ENCODE peak calls at places on chromosome 12, in eight cellular contexts. One of them, this sample, is unnamed.

GRCh38 chr12:85874064-85874463 is at the start of gene NTS:
- DNase-seq in neural progenitor cell: peak
- DNase-seq in CD8-positive, alpha-beta memory T cell: no peak
- DNase-seq in PC-3: peak
- DNase-seq in psoas muscle: no peak
- DNase-seq in substantia nigra: no peak
- DNase-seq in tibial artery: no peak
- DNase-seq in epithelial cell of prostate: no peak
- DNase-seq in this sample: no peak

GRCh38 chr12:55861871-55862270 is 19.1 kb upstream of the MMP19 start:
- DNase-seq in neural progenitor cell: no peak
- DNase-seq in CD8-positive, alpha-beta memory T cell: no peak
- DNase-seq in PC-3: no peak
- DNase-seq in psoas muscle: no peak
- DNase-seq in substantia nigra: no peak
- DNase-seq in tibial artery: no peak
- DNase-seq in epithelial cell of prostate: no peak
- DNase-seq in this sample: no peak

GRCh38 chr12:22631863-22632463 is 7.0 kb downstream of the ETNK1 start:
- DNase-seq in neural progenitor cell: no peak
- DNase-seq in CD8-positive, alpha-beta memory T cell: no peak
- DNase-seq in PC-3: peak
- DNase-seq in psoas muscle: no peak
- DNase-seq in substantia nigra: no peak
- DNase-seq in tibial artery: no peak
- DNase-seq in epithelial cell of prostate: no peak
- DNase-seq in this sample: no peak

GRCh38 chr12:71392521-71393145 is 47.0 kb upstream of the LGR5 start:
- DNase-seq in neural progenitor cell: peak
- DNase-seq in CD8-positive, alpha-beta memory T cell: no peak
- DNase-seq in PC-3: peak
- DNase-seq in psoas muscle: no peak
- DNase-seq in substantia nigra: no peak
- DNase-seq in tibial artery: no peak
- DNase-seq in epithelial cell of prostate: peak
- DNase-seq in this sample: no peak

GRCh38 chr12:110577717-110578521 is 5.2 kb downstream of the PPTC7 start:
- DNase-seq in neural progenitor cell: no peak
- DNase-seq in CD8-positive, alpha-beta memory T cell: no peak
- DNase-seq in PC-3: peak
- DNase-seq in psoas muscle: no peak
- DNase-seq in substantia nigra: no peak
- DNase-seq in tibial artery: no peak
- DNase-seq in epithelial cell of prostate: peak
- DNase-seq in this sample: no peak

GRCh38 chr12:21471294-21471693 is 30.1 kb downstream of the RECQL start:
- DNase-seq in neural progenitor cell: no peak
- DNase-seq in CD8-positive, alpha-beta memory T cell: no peak
- DNase-seq in PC-3: no peak
- DNase-seq in psoas muscle: no peak
- DNase-seq in substantia nigra: no peak
- DNase-seq in tibial artery: no peak
- DNase-seq in epithelial cell of prostate: no peak
- DNase-seq in this sample: no peak

GRCh38 chr12:124508323-124509096 is 58.9 kb downstream of the NCOR2 start:
- DNase-seq in neural progenitor cell: no peak
- DNase-seq in CD8-positive, alpha-beta memory T cell: no peak
- DNase-seq in PC-3: no peak
- DNase-seq in psoas muscle: peak
- DNase-seq in substantia nigra: no peak
- DNase-seq in tibial artery: no peak
- DNase-seq in epithelial cell of prostate: no peak
- DNase-seq in this sample: no peak

GRCh38 chr12:55729592-55730446 is 1.0 kb upstream of the CD63 start:
- DNase-seq in neural progenitor cell: peak
- DNase-seq in CD8-positive, alpha-beta memory T cell: peak
- DNase-seq in PC-3: peak
- DNase-seq in psoas muscle: peak
- DNase-seq in substantia nigra: peak
- DNase-seq in tibial artery: peak
- DNase-seq in epithelial cell of prostate: no peak
- DNase-seq in this sample: peak

GRCh38 chr12:109036975-109037374 is 15.4 kb upstream of the USP30 start:
- DNase-seq in neural progenitor cell: no peak
- DNase-seq in CD8-positive, alpha-beta memory T cell: no peak
- DNase-seq in PC-3: no peak
- DNase-seq in psoas muscle: no peak
- DNase-seq in substantia nigra: no peak
- DNase-seq in tibial artery: no peak
- DNase-seq in epithelial cell of prostate: no peak
- DNase-seq in this sample: no peak

GRCh38 chr12:120631097-120631496 is 9.3 kb upstream of the CABP1 start:
- DNase-seq in neural progenitor cell: no peak
- DNase-seq in CD8-positive, alpha-beta memory T cell: no peak
- DNase-seq in PC-3: no peak
- DNase-seq in psoas muscle: no peak
- DNase-seq in substantia nigra: no peak
- DNase-seq in tibial artery: no peak
- DNase-seq in epithelial cell of prostate: no peak
- DNase-seq in this sample: no peak

GRCh38 chr12:69555461-69555860 is 29.8 kb upstream of the CCT2 start:
- DNase-seq in neural progenitor cell: no peak
- DNase-seq in CD8-positive, alpha-beta memory T cell: no peak
- DNase-seq in PC-3: peak
- DNase-seq in psoas muscle: no peak
- DNase-seq in substantia nigra: no peak
- DNase-seq in tibial artery: no peak
- DNase-seq in epithelial cell of prostate: peak
- DNase-seq in this sample: no peak
- H3K27ac ChIP-seq in neural progenitor cell: no peak
- H3K27ac ChIP-seq in CD8-positive, alpha-beta memory T cell: no peak
- H3K27ac ChIP-seq in PC-3: peak
- H3K27ac ChIP-seq in psoas muscle: no peak
- H3K27ac ChIP-seq in substantia nigra: no peak
- H3K27ac ChIP-seq in tibial artery: no peak
- H3K27ac ChIP-seq in epithelial cell of prostate: peak
- H3K27ac ChIP-seq in this sample: no peak

GRCh38 chr12:26122681-26123481 is 2.0 kb downstream of the BHLHE41 start:
- DNase-seq in neural progenitor cell: peak
- DNase-seq in CD8-positive, alpha-beta memory T cell: no peak
- DNase-seq in PC-3: peak
- DNase-seq in psoas muscle: peak
- DNase-seq in substantia nigra: peak
- DNase-seq in tibial artery: peak
- DNase-seq in epithelial cell of prostate: no peak
- DNase-seq in this sample: peak

GRCh38 chr12:26120561-26121274 is 4.1 kb downstream of the BHLHE41 start:
- DNase-seq in neural progenitor cell: no peak
- DNase-seq in CD8-positive, alpha-beta memory T cell: no peak
- DNase-seq in PC-3: peak
- DNase-seq in psoas muscle: no peak
- DNase-seq in substantia nigra: no peak
- DNase-seq in tibial artery: no peak
- DNase-seq in epithelial cell of prostate: no peak
- DNase-seq in this sample: no peak

GRCh38 chr12:26121841-26122680 is 2.8 kb downstream of the BHLHE41 start:
- DNase-seq in neural progenitor cell: peak
- DNase-seq in CD8-positive, alpha-beta memory T cell: no peak
- DNase-seq in PC-3: peak
- DNase-seq in psoas muscle: peak
- DNase-seq in substantia nigra: peak
- DNase-seq in tibial artery: peak
- DNase-seq in epithelial cell of prostate: no peak
- DNase-seq in this sample: peak

GRCh38 chr12:26119391-26119981 is 5.4 kb downstream of the BHLHE41 start:
- DNase-seq in neural progenitor cell: peak
- DNase-seq in CD8-positive, alpha-beta memory T cell: no peak
- DNase-seq in PC-3: peak
- DNase-seq in psoas muscle: no peak
- DNase-seq in substantia nigra: no peak
- DNase-seq in tibial artery: no peak
- DNase-seq in epithelial cell of prostate: no peak
- DNase-seq in this sample: no peak

DNA sequence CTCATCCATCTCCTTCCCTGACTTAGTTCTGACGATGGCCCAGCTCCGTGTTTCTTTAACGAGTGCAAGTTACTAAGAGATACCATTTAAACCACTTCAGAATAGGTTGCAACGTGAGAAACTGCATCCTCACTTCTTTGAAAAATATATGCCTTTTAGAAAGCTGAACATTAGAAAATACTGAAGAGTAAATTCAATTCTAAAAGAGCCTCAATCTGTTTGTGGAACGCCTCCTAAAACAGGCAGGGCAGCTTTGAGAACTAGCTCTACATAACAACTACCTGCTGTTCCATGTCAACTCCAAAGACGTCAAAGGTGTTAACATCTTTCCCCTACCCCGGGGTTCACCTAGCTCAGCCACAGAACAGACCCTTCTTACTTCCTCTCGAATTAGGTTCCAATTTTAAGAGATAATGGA is 3.5 kb downstream of the BHLHE41 start:
- DNase-seq in neural progenitor cell: peak
- DNase-seq in CD8-positive, alpha-beta memory T cell: no peak
- DNase-seq in PC-3: peak
- DNase-seq in psoas muscle: no peak
- DNase-seq in substantia nigra: no peak
- DNase-seq in tibial artery: no peak
- DNase-seq in epithelial cell of prostate: no peak
- DNase-seq in this sample: no peak
- H3K27ac ChIP-seq in neural progenitor cell: no peak
- H3K27ac ChIP-seq in CD8-positive, alpha-beta memory T cell: no peak
- H3K27ac ChIP-seq in PC-3: peak
- H3K27ac ChIP-seq in psoas muscle: peak
- H3K27ac ChIP-seq in substantia nigra: peak
- H3K27ac ChIP-seq in tibial artery: peak
- H3K27ac ChIP-seq in epithelial cell of prostate: no peak
- H3K27ac ChIP-seq in this sample: peak

GRCh38 chr12:47781479-47782371 is 8.7 kb downstream of the SLC48A1 start:
- DNase-seq in neural progenitor cell: no peak
- DNase-seq in CD8-positive, alpha-beta memory T cell: no peak
- DNase-seq in PC-3: peak
- DNase-seq in psoas muscle: no peak
- DNase-seq in substantia nigra: no peak
- DNase-seq in tibial artery: peak
- DNase-seq in epithelial cell of prostate: peak
- DNase-seq in this sample: peak
- H3K27ac ChIP-seq in neural progenitor cell: no peak
- H3K27ac ChIP-seq in CD8-positive, alpha-beta memory T cell: no peak
- H3K27ac ChIP-seq in PC-3: no peak
- H3K27ac ChIP-seq in psoas muscle: no peak
- H3K27ac ChIP-seq in substantia nigra: peak
- H3K27ac ChIP-seq in tibial artery: peak
- H3K27ac ChIP-seq in epithelial cell of prostate: peak
- H3K27ac ChIP-seq in this sample: no peak

GRCh38 chr12:47773858-47774580 is 981 bp downstream of the SLC48A1 start:
- DNase-seq in neural progenitor cell: no peak
- DNase-seq in CD8-positive, alpha-beta memory T cell: no peak
- DNase-seq in PC-3: peak
- DNase-seq in psoas muscle: peak
- DNase-seq in substantia nigra: no peak
- DNase-seq in tibial artery: no peak
- DNase-seq in epithelial cell of prostate: no peak
- DNase-seq in this sample: peak

GRCh38 chr12:47773062-47773857 is at the start of gene SLC48A1:
- DNase-seq in neural progenitor cell: peak
- DNase-seq in CD8-positive, alpha-beta memory T cell: peak
- DNase-seq in PC-3: peak
- DNase-seq in psoas muscle: peak
- DNase-seq in substantia nigra: peak
- DNase-seq in tibial artery: peak
- DNase-seq in epithelial cell of prostate: no peak
- DNase-seq in this sample: peak

GRCh38 chr12:47776471-47777143 is 3.6 kb downstream of the SLC48A1 start:
- DNase-seq in neural progenitor cell: no peak
- DNase-seq in CD8-positive, alpha-beta memory T cell: no peak
- DNase-seq in PC-3: no peak
- DNase-seq in psoas muscle: peak
- DNase-seq in substantia nigra: no peak
- DNase-seq in tibial artery: no peak
- DNase-seq in epithelial cell of prostate: no peak
- DNase-seq in this sample: peak

GRCh38 chr12:47775100-47775911 is 2.3 kb downstream of the SLC48A1 start:
- DNase-seq in neural progenitor cell: no peak
- DNase-seq in CD8-positive, alpha-beta memory T cell: no peak
- DNase-seq in PC-3: peak
- DNase-seq in psoas muscle: peak
- DNase-seq in substantia nigra: peak
- DNase-seq in tibial artery: no peak
- DNase-seq in epithelial cell of prostate: no peak
- DNase-seq in this sample: peak

DNA sequence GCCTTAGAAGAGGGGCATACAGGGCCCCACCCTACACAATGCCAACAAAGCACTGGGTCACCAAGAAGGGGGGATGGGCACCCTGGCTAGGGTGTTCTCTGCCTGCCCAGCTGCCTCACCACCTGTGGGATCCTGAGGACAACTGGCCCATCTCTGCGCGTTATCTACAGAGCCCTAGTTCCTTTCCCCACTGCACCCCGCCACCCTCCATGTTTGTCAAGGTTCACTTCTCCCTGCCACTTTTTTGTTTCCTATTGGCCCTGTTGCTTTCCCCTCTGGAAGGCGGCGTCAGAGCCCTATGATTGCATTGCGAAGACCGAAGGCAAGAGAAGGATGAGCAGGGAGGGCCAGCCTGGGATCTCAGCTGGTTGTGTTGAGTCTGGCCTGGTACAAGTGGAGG is 1.6 kb downstream of the SLC48A1 start:
- DNase-seq in neural progenitor cell: no peak
- DNase-seq in CD8-positive, alpha-beta memory T cell: no peak
- DNase-seq in PC-3: no peak
- DNase-seq in psoas muscle: peak
- DNase-seq in substantia nigra: peak
- DNase-seq in tibial artery: no peak
- DNase-seq in epithelial cell of prostate: no peak
- DNase-seq in this sample: no peak
- H3K27ac ChIP-seq in neural progenitor cell: no peak
- H3K27ac ChIP-seq in CD8-positive, alpha-beta memory T cell: peak
- H3K27ac ChIP-seq in PC-3: no peak
- H3K27ac ChIP-seq in psoas muscle: peak
- H3K27ac ChIP-seq in substantia nigra: peak
- H3K27ac ChIP-seq in tibial artery: peak
- H3K27ac ChIP-seq in epithelial cell of prostate: no peak
- H3K27ac ChIP-seq in this sample: peak

GRCh38 chr12:51388066-51388799 is 3.0 kb downstream of the GALNT6 start:
- DNase-seq in neural progenitor cell: no peak
- DNase-seq in CD8-positive, alpha-beta memory T cell: no peak
- DNase-seq in PC-3: peak
- DNase-seq in psoas muscle: no peak
- DNase-seq in substantia nigra: peak
- DNase-seq in tibial artery: peak
- DNase-seq in epithelial cell of prostate: no peak
- DNase-seq in this sample: no peak
- H3K27ac ChIP-seq in neural progenitor cell: no peak
- H3K27ac ChIP-seq in CD8-positive, alpha-beta memory T cell: no peak
- H3K27ac ChIP-seq in PC-3: peak
- H3K27ac ChIP-seq in psoas muscle: no peak
- H3K27ac ChIP-seq in substantia nigra: peak
- H3K27ac ChIP-seq in tibial artery: no peak
- H3K27ac ChIP-seq in epithelial cell of prostate: peak
- H3K27ac ChIP-seq in this sample: no peak

GRCh38 chr12:53098982-53099651 is 1.6 kb downstream of the IGFBP6 start:
- DNase-seq in neural progenitor cell: peak
- DNase-seq in CD8-positive, alpha-beta memory T cell: peak
- DNase-seq in PC-3: peak
- DNase-seq in psoas muscle: peak
- DNase-seq in substantia nigra: peak
- DNase-seq in tibial artery: peak
- DNase-seq in epithelial cell of prostate: peak
- DNase-seq in this sample: peak
- H3K27ac ChIP-seq in neural progenitor cell: no peak
- H3K27ac ChIP-seq in CD8-positive, alpha-beta memory T cell: no peak
- H3K27ac ChIP-seq in PC-3: peak
- H3K27ac ChIP-seq in psoas muscle: peak
- H3K27ac ChIP-seq in substantia nigra: no peak
- H3K27ac ChIP-seq in tibial artery: peak
- H3K27ac ChIP-seq in epithelial cell of prostate: peak
- H3K27ac ChIP-seq in this sample: peak

This sample was measured in spleen.